ENCODE peak calls at places on chromosomes 11 and 22, in eight cellular contexts. One of them, this sample, is unnamed.

GRCh38 chr11:14454861-14455632 is 44.6 kb downstream of the COPB1 start:
- DNase-seq in vagina: no peak
- DNase-seq in kidney: no peak
- DNase-seq in CD4-positive, alpha-beta T cell: no peak
- DNase-seq in cardiac fibroblast: peak
- DNase-seq in HFFc6: no peak
- DNase-seq in upper lobe of left lung: no peak
- DNase-seq in MCF 10A: peak
- DNase-seq in this sample: no peak

GRCh38 chr11:70090989-70091388 is 12.9 kb downstream of the ANO1 start:
- DNase-seq in vagina: no peak
- DNase-seq in kidney: no peak
- DNase-seq in CD4-positive, alpha-beta T cell: no peak
- DNase-seq in cardiac fibroblast: no peak
- DNase-seq in HFFc6: no peak
- DNase-seq in upper lobe of left lung: no peak
- DNase-seq in MCF 10A: no peak
- DNase-seq in this sample: no peak

GRCh38 chr11:102487214-102487613 is 34.6 kb upstream of the TMEM123 start:
- DNase-seq in vagina: no peak
- DNase-seq in kidney: no peak
- DNase-seq in CD4-positive, alpha-beta T cell: no peak
- DNase-seq in cardiac fibroblast: no peak
- DNase-seq in HFFc6: no peak
- DNase-seq in upper lobe of left lung: no peak
- DNase-seq in MCF 10A: no peak
- DNase-seq in this sample: no peak

GRCh38 chr22:41966607-41967240 is 2.5 kb upstream of the SEPTIN3 start:
- DNase-seq in vagina: no peak
- DNase-seq in kidney: no peak
- DNase-seq in CD4-positive, alpha-beta T cell: no peak
- DNase-seq in cardiac fibroblast: peak
- DNase-seq in HFFc6: peak
- DNase-seq in upper lobe of left lung: no peak
- DNase-seq in MCF 10A: peak
- DNase-seq in this sample: no peak

GRCh38 chr11:90218606-90219005 is 4.2 kb downstream of the CHORDC1 start:
- DNase-seq in vagina: no peak
- DNase-seq in kidney: peak
- DNase-seq in CD4-positive, alpha-beta T cell: no peak
- DNase-seq in cardiac fibroblast: no peak
- DNase-seq in HFFc6: no peak
- DNase-seq in upper lobe of left lung: peak
- DNase-seq in MCF 10A: peak
- DNase-seq in this sample: no peak

GRCh38 chr11:2885017-2885675 is 429 bp downstream of the CDKN1C start:
- DNase-seq in vagina: no peak
- DNase-seq in kidney: peak
- DNase-seq in CD4-positive, alpha-beta T cell: peak
- DNase-seq in cardiac fibroblast: peak
- DNase-seq in HFFc6: no peak
- DNase-seq in upper lobe of left lung: peak
- DNase-seq in MCF 10A: peak
- DNase-seq in this sample: no peak

GRCh38 chr22:36470162-36470993 is 11.1 kb downstream of the TXN2 start:
- DNase-seq in vagina: no peak
- DNase-seq in kidney: peak
- DNase-seq in CD4-positive, alpha-beta T cell: peak
- DNase-seq in cardiac fibroblast: peak
- DNase-seq in HFFc6: peak
- DNase-seq in upper lobe of left lung: no peak
- DNase-seq in MCF 10A: peak
- DNase-seq in this sample: peak

GRCh38 chr11:1304376-1304775 is 5.1 kb downstream of the TOLLIP start:
- DNase-seq in vagina: peak
- DNase-seq in kidney: peak
- DNase-seq in CD4-positive, alpha-beta T cell: no peak
- DNase-seq in cardiac fibroblast: no peak
- DNase-seq in HFFc6: no peak
- DNase-seq in upper lobe of left lung: peak
- DNase-seq in MCF 10A: no peak
- DNase-seq in this sample: peak

GRCh38 chr11:1810761-1811160 is 24.0 kb upstream of the SYT8 start:
- DNase-seq in vagina: no peak
- DNase-seq in kidney: no peak
- DNase-seq in CD4-positive, alpha-beta T cell: no peak
- DNase-seq in cardiac fibroblast: no peak
- DNase-seq in HFFc6: no peak
- DNase-seq in upper lobe of left lung: no peak
- DNase-seq in MCF 10A: no peak
- DNase-seq in this sample: no peak

GRCh38 chr11:8273281-8273680 is 9.6 kb upstream of the LMO1 start:
- DNase-seq in vagina: no peak
- DNase-seq in kidney: no peak
- DNase-seq in CD4-positive, alpha-beta T cell: no peak
- DNase-seq in cardiac fibroblast: peak
- DNase-seq in HFFc6: no peak
- DNase-seq in upper lobe of left lung: no peak
- DNase-seq in MCF 10A: peak
- DNase-seq in this sample: no peak

GRCh38 chr22:22870577-22871398 is 16.8 kb upstream of the IGLL5 start:
- DNase-seq in vagina: peak
- DNase-seq in kidney: no peak
- DNase-seq in CD4-positive, alpha-beta T cell: no peak
- DNase-seq in cardiac fibroblast: peak
- DNase-seq in HFFc6: no peak
- DNase-seq in upper lobe of left lung: no peak
- DNase-seq in MCF 10A: no peak
- DNase-seq in this sample: peak

GRCh38 chr22:37225481-37225880 is 13.2 kb upstream of the SSTR3 start:
- DNase-seq in vagina: no peak
- DNase-seq in kidney: no peak
- DNase-seq in CD4-positive, alpha-beta T cell: no peak
- DNase-seq in cardiac fibroblast: no peak
- DNase-seq in HFFc6: no peak
- DNase-seq in upper lobe of left lung: no peak
- DNase-seq in MCF 10A: no peak
- DNase-seq in this sample: no peak

GRCh38 chr22:43155789-43156188 is 4.4 kb downstream of the TSPO start:
- DNase-seq in vagina: no peak
- DNase-seq in kidney: peak
- DNase-seq in CD4-positive, alpha-beta T cell: no peak
- DNase-seq in cardiac fibroblast: no peak
- DNase-seq in HFFc6: no peak
- DNase-seq in upper lobe of left lung: no peak
- DNase-seq in MCF 10A: no peak
- DNase-seq in this sample: no peak

GRCh38 chr11:106482920-106483761 is 405.7 kb downstream of the AASDHPPT start:
- DNase-seq in vagina: no peak
- DNase-seq in kidney: no peak
- DNase-seq in CD4-positive, alpha-beta T cell: no peak
- DNase-seq in cardiac fibroblast: peak
- DNase-seq in HFFc6: no peak
- DNase-seq in upper lobe of left lung: no peak
- DNase-seq in MCF 10A: peak
- DNase-seq in this sample: no peak

GRCh38 chr22:21628386-21629261 is 1.2 kb downstream of the YDJC start:
- DNase-seq in vagina: no peak
- DNase-seq in kidney: peak
- DNase-seq in CD4-positive, alpha-beta T cell: no peak
- DNase-seq in cardiac fibroblast: no peak
- DNase-seq in HFFc6: no peak
- DNase-seq in upper lobe of left lung: peak
- DNase-seq in MCF 10A: no peak
- DNase-seq in this sample: no peak

GRCh38 chr11:114121138-114121537 is 61.6 kb downstream of the ZBTB16 start:
- DNase-seq in vagina: no peak
- DNase-seq in kidney: no peak
- DNase-seq in CD4-positive, alpha-beta T cell: no peak
- DNase-seq in cardiac fibroblast: no peak
- DNase-seq in HFFc6: no peak
- DNase-seq in upper lobe of left lung: no peak
- DNase-seq in MCF 10A: no peak
- DNase-seq in this sample: no peak

GRCh38 chr22:25942126-25942988 is 200.4 kb downstream of the MYO18B start:
- DNase-seq in vagina: no peak
- DNase-seq in kidney: no peak
- DNase-seq in CD4-positive, alpha-beta T cell: no peak
- DNase-seq in cardiac fibroblast: no peak
- DNase-seq in HFFc6: no peak
- DNase-seq in upper lobe of left lung: no peak
- DNase-seq in MCF 10A: no peak
- DNase-seq in this sample: no peak

GRCh38 chr11:121153472-121153871 is 52.4 kb downstream of the TECTA start:
- DNase-seq in vagina: peak
- DNase-seq in kidney: no peak
- DNase-seq in CD4-positive, alpha-beta T cell: no peak
- DNase-seq in cardiac fibroblast: no peak
- DNase-seq in HFFc6: no peak
- DNase-seq in upper lobe of left lung: no peak
- DNase-seq in MCF 10A: no peak
- DNase-seq in this sample: no peak

GRCh38 chr22:24146190-24146616 is 35.1 kb upstream of the SUSD2 start:
- DNase-seq in vagina: no peak
- DNase-seq in kidney: peak
- DNase-seq in CD4-positive, alpha-beta T cell: no peak
- DNase-seq in cardiac fibroblast: peak
- DNase-seq in HFFc6: peak
- DNase-seq in upper lobe of left lung: no peak
- DNase-seq in MCF 10A: peak
- DNase-seq in this sample: no peak

DNA sequence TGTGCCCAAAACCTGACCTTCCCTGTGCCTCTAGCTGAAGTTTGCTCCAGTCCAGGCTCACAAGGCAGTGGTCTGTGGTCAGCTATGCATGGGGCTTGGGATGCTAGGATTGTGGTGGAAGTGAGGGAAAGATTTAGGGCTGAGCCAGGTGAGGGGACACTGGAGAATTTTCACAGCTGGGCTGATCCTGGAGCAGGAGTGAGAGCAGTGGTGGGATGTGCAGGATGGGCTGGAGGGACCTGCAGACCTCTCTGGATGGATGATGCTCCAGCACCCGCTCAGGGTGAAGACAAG is 23.9 kb upstream of the KDM2A start:
- DNase-seq in vagina: no peak
- DNase-seq in kidney: no peak
- DNase-seq in CD4-positive, alpha-beta T cell: no peak
- DNase-seq in cardiac fibroblast: no peak
- DNase-seq in HFFc6: no peak
- DNase-seq in upper lobe of left lung: no peak
- DNase-seq in MCF 10A: no peak
- DNase-seq in this sample: no peak
- TF ChIP-seq CTCF in vagina: no peak
- TF ChIP-seq CTCF in kidney: no peak
- TF ChIP-seq CTCF in CD4-positive, alpha-beta T cell: peak
- TF ChIP-seq CTCF in cardiac fibroblast: no peak
- TF ChIP-seq CTCF in HFFc6: no peak
- TF ChIP-seq CTCF in upper lobe of left lung: no peak
- TF ChIP-seq CTCF in MCF 10A: no peak
- TF ChIP-seq CTCF in this sample: no peak

DNA sequence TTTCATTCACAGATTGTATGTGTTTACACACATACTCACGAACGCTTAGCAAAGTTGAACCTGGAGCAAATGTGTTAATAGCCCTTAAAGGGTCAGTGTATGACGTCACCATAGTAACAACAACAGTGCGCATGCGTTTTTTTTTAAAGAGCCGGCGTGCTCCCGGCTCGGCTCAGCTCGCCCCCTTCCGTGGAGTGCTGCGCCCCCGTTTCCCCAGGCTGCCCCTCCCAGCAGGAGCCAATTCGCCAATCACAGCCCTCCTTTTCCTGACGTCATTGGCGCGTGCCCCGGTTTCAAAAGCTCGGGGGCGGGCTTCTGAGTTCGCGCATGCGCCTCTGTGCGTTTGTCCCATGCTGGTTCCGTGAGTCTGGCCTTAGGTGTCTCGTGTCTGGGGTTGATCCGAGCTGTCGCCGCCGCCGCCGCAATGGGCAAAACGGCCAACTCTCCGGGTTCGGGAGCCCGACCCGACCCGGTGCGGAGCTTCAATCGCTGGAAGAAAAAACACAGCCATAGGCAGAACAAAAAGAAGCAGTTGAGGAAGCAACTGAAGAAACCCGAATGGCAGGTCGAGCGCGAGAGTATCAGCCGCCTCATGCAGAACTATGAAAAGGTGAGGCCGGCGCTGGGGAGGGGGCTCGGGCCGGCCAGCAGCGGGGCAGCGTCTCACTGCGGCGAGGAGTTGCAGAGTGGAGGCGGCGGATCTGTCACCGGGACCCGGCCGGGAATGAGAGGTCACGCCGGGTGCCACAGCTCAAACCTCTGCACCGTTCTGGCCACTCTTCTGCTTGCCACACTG is at the start of gene DDX10:
- DNase-seq in vagina: peak
- DNase-seq in kidney: peak
- DNase-seq in CD4-positive, alpha-beta T cell: peak
- DNase-seq in cardiac fibroblast: peak
- DNase-seq in HFFc6: peak
- DNase-seq in upper lobe of left lung: peak
- DNase-seq in MCF 10A: peak
- DNase-seq in this sample: peak
- TF ChIP-seq CTCF in vagina: no peak
- TF ChIP-seq CTCF in kidney: no peak
- TF ChIP-seq CTCF in CD4-positive, alpha-beta T cell: no peak
- TF ChIP-seq CTCF in cardiac fibroblast: no peak
- TF ChIP-seq CTCF in HFFc6: peak
- TF ChIP-seq CTCF in upper lobe of left lung: no peak
- TF ChIP-seq CTCF in MCF 10A: no peak
- TF ChIP-seq CTCF in this sample: peak

GRCh38 chr11:9384535-9385287 is at the start of gene IPO7:
- DNase-seq in vagina: peak
- DNase-seq in kidney: peak
- DNase-seq in CD4-positive, alpha-beta T cell: peak
- DNase-seq in cardiac fibroblast: peak
- DNase-seq in HFFc6: peak
- DNase-seq in upper lobe of left lung: peak
- DNase-seq in MCF 10A: peak
- DNase-seq in this sample: peak
- TF ChIP-seq CTCF in vagina: no peak
- TF ChIP-seq CTCF in kidney: peak
- TF ChIP-seq CTCF in CD4-positive, alpha-beta T cell: no peak
- TF ChIP-seq CTCF in cardiac fibroblast: peak
- TF ChIP-seq CTCF in HFFc6: peak
- TF ChIP-seq CTCF in upper lobe of left lung: peak
- TF ChIP-seq CTCF in MCF 10A: peak
- TF ChIP-seq CTCF in this sample: peak

DNA sequence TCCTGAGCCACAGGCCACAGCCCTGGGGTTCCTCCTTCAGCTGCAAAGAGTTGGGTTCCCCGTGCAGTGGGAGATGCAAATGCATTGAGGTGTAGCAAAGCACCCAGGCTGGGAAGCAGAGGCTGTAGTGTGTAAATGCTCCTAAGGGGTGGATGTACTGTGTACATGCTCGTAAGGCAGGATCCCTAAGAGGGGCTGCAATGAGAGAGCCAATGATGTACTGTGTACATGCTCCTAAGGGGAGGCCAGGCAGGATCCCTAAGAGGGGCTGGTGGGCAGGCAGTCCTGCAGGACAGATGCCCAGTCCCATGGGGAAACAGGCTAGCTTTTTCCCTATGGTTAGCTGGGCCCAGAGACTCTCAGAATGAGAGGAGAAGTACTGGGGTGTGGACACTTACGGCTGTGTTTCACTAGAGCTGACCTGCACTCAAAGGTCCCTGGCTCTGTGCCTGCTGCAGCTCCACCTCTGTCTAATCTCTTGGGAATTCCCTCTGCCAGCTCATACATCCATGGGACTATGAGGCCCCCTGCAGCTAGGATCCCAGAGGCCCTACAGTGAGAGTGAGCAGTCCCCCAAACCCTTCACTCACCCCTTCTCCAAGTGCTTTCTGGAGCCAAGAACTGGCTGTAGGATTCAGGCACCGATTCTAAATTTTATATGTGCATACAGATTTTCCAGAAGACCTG is 261.9 kb upstream of the LUZP2 start:
- DNase-seq in vagina: no peak
- DNase-seq in kidney: peak
- DNase-seq in CD4-positive, alpha-beta T cell: no peak
- DNase-seq in cardiac fibroblast: peak
- DNase-seq in HFFc6: peak
- DNase-seq in upper lobe of left lung: no peak
- DNase-seq in MCF 10A: peak
- DNase-seq in this sample: no peak
- TF ChIP-seq CTCF in vagina: no peak
- TF ChIP-seq CTCF in kidney: no peak
- TF ChIP-seq CTCF in CD4-positive, alpha-beta T cell: no peak
- TF ChIP-seq CTCF in cardiac fibroblast: no peak
- TF ChIP-seq CTCF in HFFc6: peak
- TF ChIP-seq CTCF in upper lobe of left lung: no peak
- TF ChIP-seq CTCF in MCF 10A: no peak
- TF ChIP-seq CTCF in this sample: no peak